ENCODE peak calls at places on chromosome 20, in eight cellular contexts. M is ovary, G is K562, O is A549, H is stomach, S is transverse colon, C is GM12878, A is sigmoid colon. E is an unnamed sample.

GRCh38 chr20:7493311-7493710 is 446.9 kb downstream of the HAO1 start:
- DNase-seq in H (no peak), G (no peak), S (no peak), M (no peak), A (no peak), C (no peak), O (no peak), E (no peak)

GRCh38 chr20:36119537-36119936 is 35.0 kb upstream of the EPB41L1 start:
- DNase-seq in S (no peak), H (no peak), C (no peak), M (no peak), G (no peak), A (no peak), O (no peak), E (no peak)

GRCh38 chr20:36578642-36579041 is 5.2 kb downstream of the TGIF2 start:
- DNase-seq in H (no peak), O (no peak), A (no peak), C (no peak), M (no peak), G (peak), S (no peak), E (no peak)

GRCh38 chr20:47066484-47067270 is 172.0 kb downstream of the EYA2 start:
- DNase-seq in A (no peak), C (no peak), H (no peak), S (no peak), O (no peak), G (no peak), M (no peak), E (no peak)

GRCh38 chr20:55271370-55271769 is 733.9 kb downstream of the CBLN4 start:
- DNase-seq in A (no peak), C (no peak), M (no peak), G (no peak), H (no peak), O (no peak), S (no peak), E (no peak)

GRCh38 chr20:15475483-15475882 is 1097.8 kb downstream of the KIF16B start:
- DNase-seq in A (no peak), C (peak), H (peak), S (peak), G (no peak), O (no peak), M (no peak), E (peak)

GRCh38 chr20:51400051-51400926 is 142.2 kb downstream of the NFATC2 start:
- DNase-seq in A (no peak), G (no peak), O (no peak), S (peak), H (peak), C (peak), M (no peak), E (no peak)

GRCh38 chr20:48612335-48612734 is 215.5 kb downstream of the PREX1 start:
- DNase-seq in M (no peak), O (no peak), S (no peak), A (no peak), G (no peak), H (no peak), C (no peak), E (no peak)

GRCh38 chr20:10347481-10347880 is 86.5 kb downstream of the MKKS start:
- DNase-seq in M (no peak), O (no peak), S (no peak), C (no peak), G (no peak), A (no peak), H (no peak), E (no peak)

GRCh38 chr20:1418335-1418734 is 25.5 kb upstream of the FKBP1A start:
- DNase-seq in S (no peak), O (no peak), A (no peak), M (no peak), C (no peak), G (no peak), H (no peak), E (no peak)

GRCh38 chr20:44134897-44135810 is 51.8 kb downstream of the JPH2 start:
- DNase-seq in A (peak), O (no peak), M (no peak), G (no peak), H (no peak), C (peak), S (no peak), E (no peak)
- TF ChIP-seq EP300 in A (no peak), O (no peak), M (no peak), G (no peak), H (no peak), C (no peak), S (no peak), E (no peak)

DNA sequence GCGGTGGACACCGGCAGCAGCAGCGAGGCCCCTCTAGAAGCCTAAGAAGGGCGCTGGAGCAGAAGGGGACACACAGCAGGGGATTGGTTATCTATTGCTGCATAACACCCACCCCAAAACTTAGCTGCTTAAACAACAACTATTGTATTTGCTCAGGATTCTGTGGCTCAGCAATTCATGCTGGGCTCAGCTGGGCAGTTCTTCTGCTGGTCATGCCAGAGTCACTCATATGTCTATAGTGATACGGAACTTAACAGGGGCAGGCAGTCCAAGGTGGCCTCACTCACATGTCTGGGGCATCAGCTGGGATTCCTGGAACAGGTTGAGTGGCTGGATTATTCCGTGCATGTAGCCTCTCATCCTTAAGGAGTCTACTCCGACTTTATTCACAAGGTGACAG is 17.6 kb upstream of the PPP1R16B start:
- DNase-seq in S (no peak), H (no peak), M (no peak), A (no peak), C (no peak), O (no peak), G (no peak), E (no peak)
- TF ChIP-seq EP300 in S (no peak), H (no peak), M (no peak), A (no peak), C (no peak), O (no peak), G (no peak), E (no peak)

GRCh38 chr20:58715709-58716475 is 23.3 kb downstream of the NPEPL1 start:
- DNase-seq in A (peak), G (no peak), C (no peak), H (peak), O (no peak), S (no peak), M (peak), E (no peak)
- TF ChIP-seq EP300 in A (no peak), G (no peak), C (no peak), H (no peak), O (no peak), S (no peak), M (no peak), E (no peak)

GRCh38 chr20:57904706-57905105 is 194.9 kb upstream of the PMEPA1 start:
- DNase-seq in H (no peak), A (no peak), G (no peak), O (no peak), M (no peak), C (no peak), S (no peak), E (no peak)

GRCh38 chr20:57899554-57899953 is 189.7 kb upstream of the PMEPA1 start:
- DNase-seq in G (no peak), M (no peak), C (no peak), S (no peak), O (no peak), A (peak), H (no peak), E (no peak)

GRCh38 chr20:57901526-57901925 is 191.7 kb upstream of the PMEPA1 start:
- DNase-seq in C (no peak), O (no peak), S (no peak), A (no peak), H (no peak), G (no peak), M (no peak), E (no peak)

GRCh38 chr20:57900226-57900905 is 190.6 kb upstream of the PMEPA1 start:
- DNase-seq in A (peak), S (no peak), M (no peak), H (no peak), C (no peak), G (no peak), O (no peak), E (no peak)

GRCh38 chr20:57902478-57902877 is 192.7 kb upstream of the PMEPA1 start:
- DNase-seq in S (no peak), G (no peak), A (no peak), C (no peak), M (no peak), H (no peak), O (no peak), E (no peak)
- TF ChIP-seq EP300 in S (no peak), G (no peak), A (no peak), C (peak), M (no peak), H (no peak), O (no peak), E (no peak)

GRCh38 chr20:11672959-11673358 is 244.7 kb upstream of the BTBD3 start:
- DNase-seq in S (no peak), G (no peak), M (no peak), H (no peak), C (no peak), O (no peak), A (no peak), E (no peak)

GRCh38 chr20:11675920-11676617 is 241.6 kb upstream of the BTBD3 start:
- DNase-seq in M (no peak), O (no peak), C (no peak), S (no peak), G (no peak), H (no peak), A (no peak), E (no peak)

GRCh38 chr20:11677445-11678235 is 240.1 kb upstream of the BTBD3 start:
- DNase-seq in C (no peak), S (no peak), O (no peak), A (no peak), M (no peak), G (no peak), H (no peak), E (no peak)

GRCh38 chr20:11682285-11682684 is 235.4 kb upstream of the BTBD3 start:
- DNase-seq in O (no peak), A (no peak), M (no peak), C (no peak), S (no peak), H (no peak), G (no peak), E (no peak)

DNA sequence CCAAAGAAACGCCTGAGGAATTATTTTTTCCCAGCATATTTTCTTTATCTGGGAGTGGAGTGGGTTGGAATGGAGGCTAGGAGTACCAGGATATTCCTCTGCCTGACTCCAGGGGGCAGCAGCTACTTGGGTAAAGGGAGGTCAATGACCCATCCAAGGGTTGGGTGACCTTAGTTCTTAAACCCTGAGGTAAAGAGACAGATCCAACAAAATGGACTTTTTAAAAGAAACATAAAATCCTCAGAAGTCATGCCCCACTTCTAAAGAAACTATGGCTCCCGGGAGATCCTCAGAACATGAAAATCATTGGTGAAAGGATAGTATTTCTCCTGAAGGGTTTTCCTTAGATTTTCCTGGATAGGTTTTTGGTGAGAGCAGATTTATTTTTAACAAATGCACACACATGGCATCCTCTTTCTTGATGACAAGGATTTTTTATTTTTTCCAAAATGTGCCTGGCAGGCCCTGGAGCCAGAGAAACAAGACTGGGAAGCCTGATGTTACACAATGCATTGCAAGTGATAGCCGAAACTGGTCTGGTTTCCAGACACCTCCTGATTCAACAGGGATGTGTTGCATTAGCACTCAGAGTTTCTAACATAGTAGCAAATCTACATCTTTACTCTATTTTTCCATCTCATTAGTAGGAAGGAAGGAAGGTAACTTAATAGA is 240.9 kb upstream of the BTBD3 start:
- DNase-seq in C (no peak), A (no peak), H (no peak), G (peak), S (peak), M (no peak), O (peak), E (no peak)
- TF ChIP-seq EP300 in C (no peak), A (no peak), H (no peak), G (no peak), S (no peak), M (no peak), O (no peak), E (no peak)

E was measured in tibial nerve.